ENCODE peak calls at places on chromosome 1, in five cellular contexts. G, W, X, O and J are unnamed samples.

GRCh38 chr1:183126528-183126927 is 59.5 kb upstream of the LAMC2 start:
- DNase-seq in X (no peak), O (no peak), W (no peak), G (peak), J (no peak)

GRCh38 chr1:16631248-16632043 is 18.1 kb upstream of the NBPF1 start:
- DNase-seq in G (no peak), W (no peak), O (no peak), X (no peak), J (no peak)

GRCh38 chr1:12480748-12481362 is 137.2 kb downstream of the DHRS3 start:
- DNase-seq in X (peak), O (peak), G (peak), W (peak), J (peak)

GRCh38 chr1:233114159-233114558 is 163.7 kb downstream of the NTPCR start:
- DNase-seq in X (peak), W (peak), O (no peak), G (no peak), J (peak)

GRCh38 chr1:203286161-203286984 is 18.9 kb upstream of the BTG2 start:
- DNase-seq in W (no peak), O (no peak), G (no peak), X (no peak), J (peak)

GRCh38 chr1:92839442-92839841 is 7.6 kb downstream of the RPL5 start:
- DNase-seq in G (no peak), X (no peak), W (no peak), O (no peak), J (no peak)

GRCh38 chr1:39919545-39919944 is 17.8 kb upstream of the MYCL start:
- DNase-seq in O (peak), X (peak), G (peak), W (peak), J (peak)

GRCh38 chr1:39194398-39195051 is 10.0 kb upstream of the MACF1 start:
- DNase-seq in G (no peak), O (no peak), X (no peak), W (peak), J (no peak)

GRCh38 chr1:114723457-114723856 is 6.9 kb upstream of the NRAS start:
- DNase-seq in W (no peak), X (no peak), G (no peak), O (no peak), J (no peak)

GRCh38 chr1:40141878-40142535 is 19.2 kb upstream of the RLF start:
- DNase-seq in W (no peak), X (no peak), O (no peak), G (no peak), J (peak)

GRCh38 chr1:108852141-108852540 is 4.8 kb downstream of the AKNAD1 start:
- DNase-seq in G (no peak), X (no peak), W (peak), O (no peak), J (no peak)

GRCh38 chr1:200478945-200479558 is 69.2 kb upstream of the ZNF281 start:
- DNase-seq in W (no peak), O (no peak), X (no peak), G (no peak), J (no peak)